ENCODE peak calls at places on chromosomes 11 and 22, in four cellular contexts. Z is CD4-positive, CD25-positive, alpha-beta regulatory T cell; P is EL; M is choroid plexus epithelial cell. A is an unnamed sample.

GRCh38 chr22:48902001-48902869 is 925.4 kb downstream of the BRD1 start:
- DNase-seq in Z (no peak), M (no peak), P (no peak), A (no peak)

GRCh38 chr11:46369458-46370152 is 11.9 kb upstream of the MDK start:
- DNase-seq in P (peak; percentile 91), M (peak; percentile 88), Z (peak; percentile 60), A (peak; percentile 63)

GRCh38 chr11:102485095-102485722 is 32.6 kb upstream of the TMEM123 start:
- DNase-seq in P (peak; percentile 5), M (peak; percentile 41), Z (no peak), A (no peak)

GRCh38 chr11:16987205-16987568 is 27.0 kb downstream of the PLEKHA7 start:
- DNase-seq in P (no peak), M (no peak), Z (no peak), A (no peak)

GRCh38 chr11:64088159-64089026 is 52.7 kb downstream of the FLRT1 start:
- DNase-seq in P (no peak), Z (no peak), M (no peak), A (no peak)

GRCh38 chr11:41246399-41246745 is 213.1 kb downstream of the LRRC4C start:
- DNase-seq in M (no peak), Z (no peak), P (no peak), A (no peak)

GRCh38 chr22:16801088-16801487 is 24.1 kb downstream of the XKR3 start:
- DNase-seq in Z (no peak), M (no peak), P (no peak), A (no peak)

GRCh38 chr22:29458551-29458950 is 20.2 kb downstream of the RFPL1 start:
- DNase-seq in Z (no peak), M (no peak), P (no peak), A (no peak)

GRCh38 chr11:124891390-124891861 is 6.2 kb downstream of the ROBO4 start:
- DNase-seq in M (no peak), Z (no peak), P (no peak), A (no peak)

GRCh38 chr11:114285599-114285998 is 10.6 kb upstream of the NNMT start:
- DNase-seq in P (peak; percentile 83), Z (no peak), M (no peak), A (no peak)

GRCh38 chr22:47367107-47367690 is 604.7 kb downstream of the TBC1D22A start:
- DNase-seq in P (no peak), Z (no peak), M (no peak), A (no peak)

GRCh38 chr11:44840526-44840925 is 110.2 kb downstream of the TP53I11 start:
- DNase-seq in P (no peak), Z (no peak), M (no peak), A (no peak)

GRCh38 chr11:126124284-126124683 is 61.6 kb upstream of the CDON start:
- DNase-seq in P (no peak), Z (no peak), M (no peak), A (no peak)